ENCODE peak calls at places on chromosomes 11 and 22, in five cellular contexts. C, X, H, U and S are unnamed samples.

GRCh38 chr11:116219171-116219635 is 553.6 kb downstream of the BUD13 start:
- DNase-seq in C (no peak), X (no peak), H (no peak), U (no peak), S (no peak)

GRCh38 chr22:17368727-17369552 is at the start of gene CECR2:
- DNase-seq in C (peak; percentile 6), X (peak; percentile 34), H (peak; percentile 91), U (peak; percentile 78), S (no peak)

GRCh38 chr11:71120346-71120963 is 131.9 kb downstream of the SHANK2 start:
- DNase-seq in C (no peak), X (no peak), H (peak; percentile 69), U (no peak), S (no peak)

GRCh38 chr22:50715250-50715649 is 22.8 kb upstream of the ACR start:
- DNase-seq in C (no peak), X (no peak), H (no peak), U (no peak), S (no peak)

GRCh38 chr11:122755409-122755808 is 82.9 kb upstream of the CRTAM start:
- DNase-seq in C (no peak), X (peak; percentile 54), H (no peak), U (no peak), S (no peak)

GRCh38 chr11:2205214-2205770 is 33.7 kb upstream of the TH start:
- DNase-seq in C (no peak), X (no peak), H (no peak), U (no peak), S (no peak)

GRCh38 chr11:1938343-1939005 is 8.7 kb upstream of the MRPL23 start:
- DNase-seq in C (no peak), X (no peak), H (no peak), U (peak; percentile 46), S (no peak)

GRCh38 chr11:78223320-78223954 is 34.7 kb downstream of the USP35 start:
- DNase-seq in C (no peak), X (no peak), H (no peak), U (no peak), S (no peak)

GRCh38 chr11:27717377-27717776 is 17.1 kb upstream of the BDNF start:
- DNase-seq in C (no peak), X (peak; percentile 25), H (no peak), U (no peak), S (no peak)

GRCh38 chr11:97259884-97260283 is 870.1 kb downstream of the JRKL start:
- DNase-seq in C (no peak), X (no peak), H (no peak), U (no peak), S (no peak)

GRCh38 chr22:27585141-27585540 is 216.4 kb downstream of the MN1 start:
- DNase-seq in C (no peak), X (no peak), H (no peak), U (no peak), S (no peak)

GRCh38 chr11:20676658-20677057 is 7.3 kb downstream of the NELL1 start:
- DNase-seq in C (no peak), X (no peak), H (no peak), U (no peak), S (no peak)

GRCh38 chr11:75850787-75851186 is 35.8 kb downstream of the UVRAG start:
- DNase-seq in C (no peak), X (peak; percentile 32), H (no peak), U (no peak), S (no peak)

GRCh38 chr22:40757071-40757470 is 62.1 kb downstream of the SLC25A17 start:
- DNase-seq in C (no peak), X (no peak), H (no peak), U (no peak), S (no peak)

GRCh38 chr11:122852071-122852831 is 14.0 kb downstream of the CRTAM start:
- DNase-seq in C (peak; percentile 46), X (no peak), H (no peak), U (no peak), S (no peak)

GRCh38 chr11:83819936-83820549 is 533.9 kb upstream of the CCDC90B start:
- DNase-seq in C (no peak), X (peak; percentile 84), H (no peak), U (no peak), S (peak; percentile 20)

GRCh38 chr22:45608763-45609180 is 62.9 kb upstream of the ATXN10 start:
- DNase-seq in C (peak; percentile 26), X (peak; percentile 82), H (no peak), U (no peak), S (peak; percentile 23)

GRCh38 chr11:111302298-111302697 is 4.0 kb downstream of the POU2AF3 start:
- DNase-seq in C (no peak), X (no peak), H (no peak), U (no peak), S (no peak)

GRCh38 chr11:72634016-72634415 is 40.2 kb downstream of the PDE2A start:
- DNase-seq in C (no peak), X (no peak), H (no peak), U (no peak), S (no peak)

GRCh38 chr22:23291806-23292452 is 111.6 kb downstream of the BCR start:
- DNase-seq in C (no peak), X (no peak), H (no peak), U (no peak), S (no peak)

GRCh38 chr11:113670149-113670829 is 35.8 kb downstream of the TMPRSS5 start:
- DNase-seq in C (no peak), X (no peak), H (no peak), U (no peak), S (no peak)

GRCh38 chr22:38504731-38505594 is 1.1 kb downstream of the DDX17 start:
- DNase-seq in C (peak; percentile 73), X (peak; percentile 24), H (no peak), U (peak; percentile 62), S (no peak)

GRCh38 chr11:6498121-6498520 is 1.0 kb downstream of the DNHD1 start:
- DNase-seq in C (no peak), X (no peak), H (no peak), U (no peak), S (no peak)

GRCh38 chr11:73248526-73249185 is 23.5 kb upstream of the P2RY6 start:
- DNase-seq in C (no peak), X (no peak), H (no peak), U (peak; percentile 6), S (no peak)

GRCh38 chr11:132349806-132350733 is 979.7 kb downstream of the NTM start:
- DNase-seq in C (no peak), X (no peak), H (no peak), U (no peak), S (no peak)

GRCh38 chr11:130611791-130612251 is 163.4 kb downstream of the ADAMTS15 start:
- DNase-seq in C (no peak), X (no peak), H (no peak), U (no peak), S (no peak)

GRCh38 chr11:61826930-61827572 is 1.0 kb upstream of the FADS2 start:
- DNase-seq in C (no peak), X (peak; percentile 67), H (no peak), U (no peak), S (peak; percentile 85)

GRCh38 chr11:12731841-12732336 is 57.7 kb downstream of the TEAD1 start:
- DNase-seq in C (no peak), X (no peak), H (no peak), U (no peak), S (no peak)

GRCh38 chr11:75384438-75385080 is 14.8 kb upstream of the RPS3 start:
- DNase-seq in C (peak; percentile 82), X (peak; percentile 72), H (peak; percentile 86), U (peak; percentile 51), S (peak; percentile 85)

GRCh38 chr22:22184277-22184807 is 60.2 kb upstream of the VPREB1 start:
- DNase-seq in C (no peak), X (no peak), H (no peak), U (no peak), S (no peak)

GRCh38 chr11:100203789-100204188 is 483.3 kb upstream of the ARHGAP42 start:
- DNase-seq in C (no peak), X (no peak), H (no peak), U (no peak), S (no peak)

GRCh38 chr22:27133951-27134664 is 476.7 kb downstream of the MIAT start:
- DNase-seq in C (peak; percentile 45), X (peak; percentile 80), H (no peak), U (peak; percentile 37), S (no peak)

GRCh38 chr11:55732936-55733335 is 40.3 kb upstream of the OR5D13 start:
- DNase-seq in C (no peak), X (peak; percentile 45), H (no peak), U (no peak), S (no peak)

GRCh38 chr22:32331236-32331917 is 26.3 kb upstream of the RFPL3 start:
- DNase-seq in C (no peak), X (no peak), H (peak; percentile 31), U (no peak), S (no peak)

GRCh38 chr22:28239941-28240340 is 320.9 kb upstream of the PITPNB start:
- DNase-seq in C (no peak), X (no peak), H (no peak), U (no peak), S (no peak)

GRCh38 chr11:2857918-2858317 is 27.7 kb downstream of the CDKN1C start:
- DNase-seq in C (no peak), X (no peak), H (no peak), U (no peak), S (no peak)